ENCODE peak calls at places on chromosome 10, in six cellular contexts. O is endothelial cell of umbilical vein, G is GM12878, N is A549, I is K562, Z is HepG2. C is an unnamed sample.

GRCh38 chr10:80472234-80473095 is 18.4 kb downstream of the TSPAN14 start:
- DNase-seq in N (no peak), O (peak), I (no peak), Z (no peak), G (peak), C (no peak)

GRCh38 chr10:76937056-76937665 is 700.4 kb downstream of the KCNMA1 start:
- DNase-seq in O (no peak), N (no peak), Z (no peak), I (no peak), G (no peak), C (no peak)

GRCh38 chr10:37680243-37680683 is 177.1 kb downstream of the ZNF248 start:
- DNase-seq in G (no peak), N (no peak), I (peak), Z (no peak), O (no peak), C (peak)

GRCh38 chr10:106285199-106285598 is 879.3 kb downstream of the SORCS1 start:
- DNase-seq in O (no peak), Z (no peak), I (no peak), N (no peak), G (no peak), C (no peak)

GRCh38 chr10:101270763-101271162 is 41.5 kb upstream of the LBX1 start:
- DNase-seq in N (no peak), G (no peak), I (no peak), O (no peak), Z (no peak), C (no peak)

GRCh38 chr10:124156524-124157225 is 63.3 kb upstream of the CHST15 start:
- DNase-seq in N (no peak), O (peak), Z (no peak), I (no peak), G (no peak), C (no peak)

GRCh38 chr10:22630229-22631174 is 83.9 kb downstream of the PIP4K2A start:
- DNase-seq in O (no peak), I (peak), G (peak), Z (no peak), N (no peak), C (peak)

GRCh38 chr10:100133801-100134200 is 52.0 kb downstream of the ERLIN1 start:
- DNase-seq in O (no peak), I (no peak), G (no peak), N (no peak), Z (no peak), C (no peak)

GRCh38 chr10:12513775-12514663 is 164.7 kb downstream of the CAMK1D start:
- DNase-seq in N (no peak), G (no peak), Z (no peak), O (no peak), I (no peak), C (no peak)

GRCh38 chr10:12041766-12042408 is 722 bp downstream of the UPF2 start:
- DNase-seq in Z (peak), G (no peak), O (peak), I (peak), N (peak), C (peak)

GRCh38 chr10:48708144-48708543 is 23.5 kb downstream of the WDFY4 start:
- DNase-seq in N (no peak), Z (no peak), G (no peak), O (no peak), I (no peak), C (no peak)

GRCh38 chr10:123759496-123760070 is 93.4 kb downstream of the GPR26 start:
- DNase-seq in G (no peak), I (no peak), Z (no peak), N (no peak), O (no peak), C (no peak)

GRCh38 chr10:43864622-43865021 is 215.9 kb upstream of the ZNF32 start:
- DNase-seq in Z (no peak), G (no peak), N (no peak), I (no peak), O (no peak), C (no peak)

GRCh38 chr10:79446451-79447020 is 1.1 kb upstream of the ZCCHC24 start:
- DNase-seq in N (peak), O (peak), Z (no peak), I (peak), G (no peak), C (no peak)

GRCh38 chr10:94546058-94546595 is 539 bp downstream of the HELLS start:
- DNase-seq in G (no peak), O (peak), Z (peak), I (peak), N (peak), C (peak)

GRCh38 chr10:16545126-16545736 is 23.6 kb upstream of the C1QL3 start:
- DNase-seq in G (no peak), N (peak), Z (peak), I (peak), O (peak), C (peak)

DNA sequence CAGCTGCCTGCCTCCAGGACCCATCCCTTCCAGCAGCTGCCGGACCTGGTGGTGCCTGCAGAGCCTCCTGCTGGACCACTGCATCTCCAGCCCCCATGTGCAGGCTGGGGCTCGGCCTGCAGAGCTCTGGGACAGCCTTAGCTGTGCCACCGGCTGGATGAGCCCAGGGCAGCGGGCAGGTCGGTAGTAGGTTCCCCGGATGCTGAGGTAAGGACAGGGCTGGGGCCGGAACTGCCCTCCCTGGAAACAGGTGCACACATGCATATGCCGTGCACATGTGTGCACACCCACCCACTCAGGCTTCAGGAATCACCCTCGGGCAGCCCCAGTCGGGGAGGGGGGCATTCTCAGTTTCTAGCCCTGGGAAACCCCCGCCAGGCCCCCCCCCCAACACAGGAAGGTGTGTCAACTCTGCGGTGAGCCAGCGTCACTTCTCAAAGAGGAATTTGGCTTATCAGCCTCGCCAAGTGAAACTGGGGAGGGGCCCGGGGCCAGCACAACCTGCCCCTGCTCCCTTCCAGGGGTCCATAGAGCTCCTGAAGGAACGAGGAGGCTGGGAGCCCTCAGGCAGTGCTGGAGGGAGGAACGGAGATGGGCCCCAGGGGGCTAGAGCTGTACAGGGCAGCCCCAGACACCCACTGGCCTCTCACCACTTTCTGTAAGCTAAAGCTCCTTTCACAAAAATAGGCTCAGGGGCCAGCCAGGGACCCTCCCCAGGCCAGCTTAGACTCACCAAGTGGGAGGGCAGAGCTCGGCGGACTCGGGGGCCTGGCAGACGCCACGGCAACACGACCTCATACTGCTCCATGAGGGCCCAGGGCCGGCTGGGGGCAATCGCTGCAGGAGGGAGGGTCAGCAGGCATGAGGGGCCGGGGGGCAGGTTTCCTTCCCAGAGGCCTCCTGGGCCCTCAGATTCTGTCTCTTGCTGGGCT is 1.7 kb downstream of the ADAM8 start:
- DNase-seq in I (peak), G (peak), Z (no peak), N (no peak), O (no peak), C (peak)
- H3K4me3 ChIP-seq in I (peak), G (peak), Z (no peak), N (no peak), O (no peak), C (peak)

GRCh38 chr10:110355922-110356627 is 51.4 kb upstream of the SMNDC1 start:
- DNase-seq in O (no peak), Z (no peak), G (no peak), N (no peak), I (no peak), C (no peak)

GRCh38 chr10:110356628-110357245 is 52.0 kb upstream of the SMNDC1 start:
- DNase-seq in G (peak), I (no peak), Z (no peak), O (no peak), N (no peak), C (no peak)

GRCh38 chr10:110358278-110358677 is 53.6 kb upstream of the SMNDC1 start:
- DNase-seq in G (no peak), N (no peak), I (no peak), Z (no peak), O (no peak), C (no peak)

GRCh38 chr10:110357871-110358270 is 53.2 kb upstream of the SMNDC1 start:
- DNase-seq in O (no peak), G (no peak), N (no peak), Z (no peak), I (no peak), C (no peak)

DNA sequence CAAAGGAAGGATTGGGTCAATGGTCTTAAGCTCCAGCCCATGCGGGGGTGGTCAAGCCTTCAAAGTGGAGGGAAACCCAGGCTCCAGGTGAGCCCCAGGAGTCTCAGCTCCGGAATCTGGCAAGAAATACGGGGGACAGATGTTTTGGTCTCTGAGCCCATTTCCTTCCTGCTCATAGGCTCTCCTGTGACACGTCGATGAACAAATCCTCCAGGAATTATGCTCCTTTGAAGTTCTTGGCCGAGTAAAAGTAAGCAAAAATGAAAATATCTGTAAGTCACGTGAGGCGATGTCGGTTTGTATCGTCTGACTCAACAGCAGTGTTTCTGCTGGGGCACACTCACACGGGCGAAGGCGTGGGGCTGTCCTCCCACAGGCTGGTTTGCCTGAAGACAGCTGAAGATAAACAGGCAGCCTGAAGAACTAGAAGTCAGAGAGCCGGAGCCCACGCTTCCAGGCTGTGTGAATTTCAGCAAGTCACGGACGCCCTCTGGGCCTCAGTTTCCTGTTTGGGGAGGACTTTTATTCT is 52.6 kb upstream of the SMNDC1 start:
- DNase-seq in Z (peak), I (peak), N (no peak), G (peak), O (no peak), C (no peak)
- TF ChIP-seq MYC in Z (no peak), I (no peak), N (no peak), G (no peak), O (no peak), C (no peak)

DNA sequence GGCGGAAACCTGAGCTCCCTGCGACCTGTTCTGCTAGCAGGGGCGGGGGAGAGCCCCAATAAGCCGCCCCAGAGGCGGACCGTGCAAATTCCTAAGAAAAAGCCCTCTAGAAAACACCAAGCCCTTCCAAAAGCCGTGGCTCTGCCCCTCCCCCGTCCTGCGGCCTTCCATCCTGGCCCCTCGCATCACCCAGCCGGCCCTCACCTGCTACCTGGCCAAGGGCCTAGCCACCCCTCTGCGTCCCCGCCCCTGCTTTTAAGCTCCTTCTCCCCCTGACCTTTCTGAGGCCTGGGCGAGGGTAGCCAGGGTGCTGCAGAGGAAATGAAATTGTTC is 24.9 kb downstream of the SKIDA1 start:
- DNase-seq in O (no peak), G (no peak), Z (no peak), I (no peak), N (no peak), C (no peak)
- H3K4me3 ChIP-seq in O (no peak), G (no peak), Z (no peak), I (no peak), N (no peak), C (no peak)

GRCh38 chr10:31384589-31384949 is 65.6 kb downstream of the ZEB1 start:
- DNase-seq in G (no peak), O (peak), I (no peak), Z (no peak), N (no peak), C (no peak)
- TF ChIP-seq MYC in G (no peak), O (no peak), I (no peak), Z (no peak), N (no peak), C (no peak)

DNA sequence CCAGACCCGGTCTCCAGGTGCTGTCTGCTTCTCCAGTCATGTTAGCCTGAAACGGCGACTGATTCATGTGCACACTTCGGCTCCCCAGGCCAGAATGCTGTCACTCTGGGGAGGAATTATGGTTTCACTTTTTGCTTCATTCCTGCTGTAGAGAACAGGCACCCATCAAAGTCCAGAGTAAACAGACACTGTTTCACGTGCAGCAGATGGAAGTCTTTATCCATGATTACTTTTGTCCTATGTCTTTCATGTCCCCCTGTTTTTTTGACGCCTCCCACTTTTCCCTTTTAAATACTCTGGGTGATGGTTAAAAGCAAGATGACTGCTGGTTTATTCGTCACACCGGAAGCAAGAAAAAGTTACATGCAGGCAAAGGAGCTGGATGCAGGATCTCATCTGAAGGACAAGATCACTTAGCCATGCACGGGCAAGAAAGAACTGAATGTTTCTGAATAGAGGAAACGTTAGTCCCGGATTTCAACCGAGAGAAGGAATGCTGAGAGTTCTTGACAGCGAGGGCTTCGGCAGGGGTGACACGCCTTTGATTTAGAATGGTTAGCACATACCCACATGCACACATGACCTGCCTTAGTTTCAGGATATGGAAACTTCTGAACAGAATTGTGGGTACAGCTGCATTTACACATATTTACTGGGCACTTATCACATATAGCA is 250.0 kb upstream of the KLF6 start:
- DNase-seq in Z (no peak), O (peak), G (no peak), I (no peak), N (no peak), C (no peak)
- H3K4me3 ChIP-seq in Z (no peak), O (no peak), G (no peak), I (no peak), N (no peak), C (no peak)

GRCh38 chr10:77960829-77961329 is 34.3 kb upstream of the DLG5 start:
- DNase-seq in G (no peak), O (no peak), Z (no peak), N (no peak), I (no peak), C (no peak)

GRCh38 chr10:77962350-77963146 is 36.0 kb upstream of the DLG5 start:
- DNase-seq in N (no peak), I (no peak), Z (no peak), G (no peak), O (no peak), C (no peak)

GRCh38 chr10:77959887-77960286 is 33.3 kb upstream of the DLG5 start:
- DNase-seq in G (no peak), I (no peak), Z (no peak), O (no peak), N (no peak), C (no peak)

GRCh38 chr10:77961668-77962067 is 35.1 kb upstream of the DLG5 start:
- DNase-seq in O (no peak), N (no peak), G (no peak), I (no peak), Z (no peak), C (no peak)

GRCh38 chr10:77959384-77959783 is 32.8 kb upstream of the DLG5 start:
- DNase-seq in O (no peak), N (no peak), G (no peak), I (no peak), Z (no peak), C (no peak)
- TF ChIP-seq MYC in O (no peak), N (no peak), G (no peak), I (no peak), Z (no peak), C (no peak)

GRCh38 chr10:132542819-132543218 is 5.2 kb downstream of the INPP5A start:
- DNase-seq in O (no peak), N (no peak), G (no peak), Z (no peak), I (no peak), C (no peak)

GRCh38 chr10:132545659-132546367 is 8.2 kb downstream of the INPP5A start:
- DNase-seq in I (no peak), N (no peak), O (no peak), G (no peak), Z (no peak), C (no peak)

GRCh38 chr10:132546567-132547420 is 9.2 kb downstream of the INPP5A start:
- DNase-seq in I (no peak), O (no peak), Z (no peak), N (no peak), G (no peak), C (no peak)

GRCh38 chr10:132543916-132544743 is 6.5 kb downstream of the INPP5A start:
- DNase-seq in N (no peak), G (no peak), I (no peak), Z (no peak), O (no peak), C (no peak)

GRCh38 chr10:132544744-132545658 is 7.4 kb downstream of the INPP5A start:
- DNase-seq in O (no peak), I (peak), N (no peak), Z (no peak), G (no peak), C (peak)
- H3K4me3 ChIP-seq in O (no peak), I (no peak), N (no peak), Z (no peak), G (peak), C (peak)

GRCh38 chr10:34405611-34406462 is 409.3 kb downstream of the PARD3 start:
- DNase-seq in Z (peak), N (no peak), O (peak), G (no peak), I (no peak), C (no peak)
- TF ChIP-seq MYC in Z (no peak), N (no peak), O (no peak), G (no peak), I (no peak), C (no peak)

DNA sequence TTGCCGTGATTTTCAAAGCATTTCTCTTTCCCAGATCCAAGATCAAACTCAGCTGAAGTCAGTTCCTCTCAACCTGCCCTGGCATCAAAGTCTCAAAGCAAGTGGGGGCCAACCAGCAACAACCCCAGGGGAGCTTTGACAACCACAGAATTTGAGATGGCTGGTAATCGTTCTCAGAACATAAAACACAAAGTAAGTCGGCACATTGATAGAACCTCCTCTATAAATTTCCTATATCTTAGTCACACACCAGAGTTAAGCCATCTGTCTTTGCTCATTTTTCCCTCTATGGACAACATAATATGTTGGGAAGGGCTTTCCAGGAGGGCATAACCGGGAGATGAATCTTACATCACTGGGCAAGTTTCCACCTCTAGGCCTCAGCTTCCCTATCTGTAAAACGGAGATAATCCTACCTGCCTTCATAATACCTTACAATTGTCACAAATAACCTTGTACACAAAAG is 1.2 kb upstream of the DNAJC9 start:
- DNase-seq in G (no peak), Z (no peak), N (no peak), O (no peak), I (peak), C (peak)
- H3K4me3 ChIP-seq in G (peak), Z (no peak), N (no peak), O (no peak), I (no peak), C (peak)

C was measured in NB4.